ENCODE peak calls at places on chromosomes 3 and 15, in eight cellular contexts. W is MCF 10A; M is stomach; F is activated naive CD8-positive, alpha-beta T cell treated with anti-CD3 and anti-CD28 coated beads for 36 hours; U is T-helper 17 cell; Q is fibroblast of the aortic adventitia; R is aorta; B is activated T-cell treated with anti-CD3 and anti-CD28 coated beads, Interleukin-2, amount 50 U/mL, for 72 hours. N is an unnamed sample.

GRCh38 chr15:73941871-73942635 is 15.8 kb downstream of the LOXL1 start:
- DNase-seq in W (no peak), M (no peak), F (no peak), U (no peak), Q (no peak), R (peak), B (no peak), N (no peak)

GRCh38 chr3:167166012-167166411 is 214.1 kb downstream of the ZBBX start:
- DNase-seq in W (no peak), M (no peak), F (no peak), U (no peak), Q (no peak), R (no peak), B (no peak), N (no peak)

GRCh38 chr3:146817705-146818104 is 212.6 kb upstream of the PLSCR5 start:
- DNase-seq in W (peak), M (no peak), F (no peak), U (no peak), Q (peak), R (no peak), B (no peak), N (peak)

GRCh38 chr3:80914854-80915253 is 846.6 kb downstream of the GBE1 start:
- DNase-seq in W (no peak), M (no peak), F (no peak), U (no peak), Q (no peak), R (no peak), B (no peak), N (no peak)

GRCh38 chr3:13353936-13354542 is 66.1 kb downstream of the NUP210 start:
- DNase-seq in W (peak), M (no peak), F (no peak), U (no peak), Q (no peak), R (no peak), B (no peak), N (peak)

GRCh38 chr3:11591006-11591360 is 52.7 kb downstream of the VGLL4 start:
- DNase-seq in W (no peak), M (no peak), F (no peak), U (no peak), Q (peak), R (no peak), B (no peak), N (peak)

GRCh38 chr15:68411276-68411675 is 20.7 kb downstream of the ITGA11 start:
- DNase-seq in W (no peak), M (no peak), F (no peak), U (no peak), Q (no peak), R (no peak), B (no peak), N (no peak)

GRCh38 chr3:180119567-180119966 is 82.8 kb upstream of the PEX5L start:
- DNase-seq in W (no peak), M (no peak), F (no peak), U (no peak), Q (peak), R (no peak), B (no peak), N (no peak)

GRCh38 chr15:89196994-89197393 is 24.4 kb downstream of the RLBP1 start:
- DNase-seq in W (peak), M (peak), F (peak), U (no peak), Q (no peak), R (no peak), B (peak), N (no peak)

GRCh38 chr3:101303836-101304235 is 16.5 kb downstream of the IMPG2 start:
- DNase-seq in W (no peak), M (no peak), F (no peak), U (no peak), Q (no peak), R (no peak), B (no peak), N (no peak)

GRCh38 chr3:110243081-110243480 is 828.5 kb upstream of the NECTIN3 start:
- DNase-seq in W (peak), M (no peak), F (no peak), U (no peak), Q (peak), R (no peak), B (no peak), N (peak)

GRCh38 chr3:33318709-33319380 is 41.6 kb downstream of the FBXL2 start:
- DNase-seq in W (no peak), M (no peak), F (no peak), U (no peak), Q (peak), R (no peak), B (no peak), N (peak)

GRCh38 chr15:41564286-41564959 is 5.4 kb downstream of the TYRO3 start:
- DNase-seq in W (no peak), M (no peak), F (no peak), U (no peak), Q (no peak), R (no peak), B (no peak), N (peak)

GRCh38 chr3:43455233-43455632 is 166.6 kb downstream of the ANO10 start:
- DNase-seq in W (peak), M (no peak), F (no peak), U (no peak), Q (peak), R (no peak), B (no peak), N (peak)

GRCh38 chr15:87731630-87732029 is 524.9 kb downstream of the NTRK3 start:
- DNase-seq in W (no peak), M (no peak), F (no peak), U (no peak), Q (no peak), R (no peak), B (no peak), N (no peak)

GRCh38 chr3:52204337-52205073 is 6.5 kb downstream of the ALAS1 start:
- DNase-seq in W (peak), M (peak), F (no peak), U (no peak), Q (no peak), R (no peak), B (peak), N (peak)

GRCh38 chr3:160018959-160019358 is 30.3 kb downstream of the IL12A start:
- DNase-seq in W (no peak), M (no peak), F (no peak), U (no peak), Q (no peak), R (no peak), B (no peak), N (no peak)

GRCh38 chr15:69035205-69035917 is 20.9 kb downstream of the NOX5 start:
- DNase-seq in W (peak), M (peak), F (no peak), U (no peak), Q (no peak), R (no peak), B (peak), N (no peak)

GRCh38 chr3:16828815-16829214 is 55.9 kb upstream of the PLCL2 start:
- DNase-seq in W (peak), M (peak), F (peak), U (peak), Q (peak), R (no peak), B (peak), N (peak)

GRCh38 chr3:101091489-101091888 is 98.3 kb upstream of the ABI3BP start:
- DNase-seq in W (peak), M (no peak), F (no peak), U (no peak), Q (peak), R (no peak), B (no peak), N (peak)

GRCh38 chr3:193391902-193392301 is 13.3 kb upstream of the ATP13A5 start:
- DNase-seq in W (peak), M (no peak), F (no peak), U (no peak), Q (no peak), R (no peak), B (no peak), N (no peak)

GRCh38 chr3:47399531-47400270 is 18.9 kb downstream of the PTPN23 start:
- DNase-seq in W (peak), M (no peak), F (no peak), U (no peak), Q (no peak), R (no peak), B (no peak), N (peak)

GRCh38 chr3:142445816-142446254 is 2.0 kb downstream of the XRN1 start:
- DNase-seq in W (peak), M (no peak), F (peak), U (no peak), Q (peak), R (no peak), B (peak), N (peak)

GRCh38 chr15:78455749-78456148 is 17.7 kb downstream of the IREB2 start:
- DNase-seq in W (no peak), M (no peak), F (no peak), U (no peak), Q (no peak), R (no peak), B (no peak), N (no peak)

GRCh38 chr3:72591522-72592421 is 256.5 kb downstream of the SHQ1 start:
- DNase-seq in W (peak), M (no peak), F (no peak), U (no peak), Q (peak), R (peak), B (no peak), N (peak)

GRCh38 chr15:95946241-95946640 is 384.3 kb upstream of the NR2F2 start:
- DNase-seq in W (no peak), M (no peak), F (no peak), U (no peak), Q (no peak), R (no peak), B (no peak), N (no peak)

GRCh38 chr15:25849431-25849921 is 13.7 kb downstream of the ATP10A start:
- DNase-seq in W (no peak), M (no peak), F (peak), U (no peak), Q (peak), R (no peak), B (no peak), N (peak)

GRCh38 chr3:124034016-124034808 is 42.3 kb upstream of the ROPN1 start:
- DNase-seq in W (no peak), M (no peak), F (peak), U (peak), Q (peak), R (peak), B (peak), N (no peak)

N was measured in cardiac fibroblast.